ENCODE peak calls at places on chromosomes 7 and 10, in eight cellular contexts. W, D, J, B, N, L, I and H are unnamed samples.

GRCh38 chr7:99562114-99562784 is 3.8 kb downstream of the ZNF655 start:
- DNase-seq in W (no peak), D (no peak), J (no peak), B (no peak), N (no peak), L (no peak), I (no peak), H (no peak)

GRCh38 chr7:139043823-139044812 is 8.3 kb upstream of the ZC3HAV1L start:
- DNase-seq in W (no peak), D (peak), J (no peak), B (peak), N (no peak), L (no peak), I (no peak), H (no peak)

GRCh38 chr10:129626801-129627434 is 159.9 kb downstream of the MGMT start:
- DNase-seq in W (no peak), D (no peak), J (no peak), B (no peak), N (no peak), L (no peak), I (no peak), H (peak)

GRCh38 chr7:107463139-107464078 is 6.4 kb upstream of the GPR22 start:
- DNase-seq in W (peak), D (peak), J (peak), B (peak), N (peak), L (peak), I (peak), H (peak)

GRCh38 chr7:139720705-139721231 is 57.0 kb downstream of the HIPK2 start:
- DNase-seq in W (no peak), D (no peak), J (no peak), B (no peak), N (no peak), L (no peak), I (peak), H (peak)

GRCh38 chr7:103989785-103990775 is 622 bp upstream of the RELN start:
- DNase-seq in W (peak), D (no peak), J (peak), B (no peak), N (no peak), L (no peak), I (no peak), H (no peak)

GRCh38 chr7:140640060-140640611 is 477 bp downstream of the DENND2A start:
- DNase-seq in W (peak), D (no peak), J (no peak), B (no peak), N (peak), L (no peak), I (no peak), H (no peak)

GRCh38 chr7:32381024-32381601 is 109.1 kb downstream of the LSM5 start:
- DNase-seq in W (peak), D (no peak), J (no peak), B (no peak), N (no peak), L (no peak), I (no peak), H (no peak)

GRCh38 chr7:40219917-40220316 is 85.1 kb downstream of the SUGCT start:
- DNase-seq in W (no peak), D (no peak), J (peak), B (no peak), N (no peak), L (no peak), I (no peak), H (peak)

GRCh38 chr10:75705426-75705825 is 274.0 kb downstream of the LRMDA start:
- DNase-seq in W (no peak), D (no peak), J (no peak), B (no peak), N (no peak), L (no peak), I (no peak), H (no peak)

GRCh38 chr10:84845628-84846261 is 517.4 kb downstream of the CCSER2 start:
- DNase-seq in W (peak), D (no peak), J (no peak), B (no peak), N (no peak), L (no peak), I (no peak), H (no peak)

GRCh38 chr7:21767300-21767900 is 178.3 kb downstream of the CDCA7L start:
- DNase-seq in W (peak), D (no peak), J (peak), B (no peak), N (no peak), L (peak), I (peak), H (no peak)

GRCh38 chr7:107785926-107786325 is 17.1 kb downstream of the SLC26A3 start:
- DNase-seq in W (no peak), D (no peak), J (no peak), B (no peak), N (no peak), L (no peak), I (no peak), H (no peak)

GRCh38 chr7:79453266-79453557 is 255 bp downstream of the MAGI2 start:
- DNase-seq in W (no peak), D (no peak), J (no peak), B (no peak), N (no peak), L (no peak), I (no peak), H (no peak)

GRCh38 chr7:79452495-79453265 is 787 bp downstream of the MAGI2 start:
- DNase-seq in W (peak), D (peak), J (peak), B (no peak), N (peak), L (peak), I (no peak), H (no peak)

GRCh38 chr7:79455173-79455790 is 1.8 kb upstream of the MAGI2 start:
- DNase-seq in W (no peak), D (no peak), J (no peak), B (no peak), N (no peak), L (no peak), I (no peak), H (no peak)

GRCh38 chr7:79453558-79454324 is at the start of gene MAGI2:
- DNase-seq in W (peak), D (no peak), J (peak), B (no peak), N (peak), L (peak), I (peak), H (peak)

DNA sequence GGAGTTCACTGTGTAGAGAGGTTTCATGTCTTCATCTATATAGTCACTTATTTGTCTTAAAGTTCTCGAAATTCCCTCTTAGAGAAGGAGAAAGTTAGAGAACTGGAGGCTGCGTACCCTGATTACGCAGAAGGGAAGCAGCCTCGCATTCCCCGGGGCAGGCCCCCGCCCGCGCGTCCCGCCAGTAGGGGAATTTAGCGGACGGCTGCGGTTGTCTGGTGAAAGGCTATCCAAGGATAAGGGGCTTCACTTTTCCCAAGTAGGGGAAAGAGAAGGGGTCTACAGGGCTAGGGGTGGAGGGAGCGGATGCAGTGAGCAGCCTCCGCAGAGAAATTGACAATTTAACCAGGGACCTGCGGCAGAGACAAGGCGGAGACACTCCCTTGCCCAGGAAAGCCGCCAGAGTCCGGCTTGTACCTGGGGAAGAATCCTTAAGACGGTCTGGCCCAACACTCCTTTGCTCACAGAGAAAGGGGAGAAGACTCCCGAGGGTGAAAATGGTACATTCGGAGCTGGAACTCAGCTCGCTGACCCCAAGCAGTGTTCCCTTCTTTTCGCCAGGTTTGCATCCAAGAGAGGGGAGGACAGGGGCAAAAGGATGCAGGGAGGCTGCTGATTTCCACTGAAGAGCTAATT is 976 bp upstream of the MAGI2 start:
- DNase-seq in W (peak), D (no peak), J (peak), B (no peak), N (peak), L (no peak), I (no peak), H (no peak)
- H3K4me3 ChIP-seq in W (peak), D (no peak), J (peak), B (peak), N (peak), L (peak), I (peak), H (peak)

GRCh38 chr7:116030626-116031276 is at the start of gene TFEC:
- DNase-seq in W (no peak), D (no peak), J (peak), B (no peak), N (no peak), L (no peak), I (no peak), H (no peak)
- H3K4me3 ChIP-seq in W (no peak), D (no peak), J (no peak), B (no peak), N (no peak), L (no peak), I (no peak), H (no peak)

DNA sequence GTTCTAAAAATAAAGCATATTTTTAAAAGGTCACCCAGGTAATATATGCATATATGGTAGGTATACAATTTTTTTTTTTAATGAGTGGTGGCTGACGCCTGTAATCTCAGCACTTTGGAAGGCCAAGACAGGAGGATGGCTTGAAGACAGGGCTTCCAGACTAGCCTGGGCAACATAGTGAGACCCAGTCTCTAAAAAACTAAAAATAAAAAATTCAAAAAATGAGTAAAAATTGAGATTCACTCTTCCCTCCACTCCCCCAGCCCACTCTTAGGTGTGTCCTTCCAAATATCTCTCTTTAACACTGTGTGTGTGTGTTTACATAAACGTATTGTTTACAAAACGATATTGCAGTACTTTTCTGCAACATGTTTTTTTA is 929 bp upstream of the ANXA11 start:
- DNase-seq in W (no peak), D (no peak), J (no peak), B (no peak), N (no peak), L (no peak), I (no peak), H (no peak)
- H3K4me3 ChIP-seq in W (no peak), D (no peak), J (no peak), B (no peak), N (no peak), L (no peak), I (no peak), H (no peak)

DNA sequence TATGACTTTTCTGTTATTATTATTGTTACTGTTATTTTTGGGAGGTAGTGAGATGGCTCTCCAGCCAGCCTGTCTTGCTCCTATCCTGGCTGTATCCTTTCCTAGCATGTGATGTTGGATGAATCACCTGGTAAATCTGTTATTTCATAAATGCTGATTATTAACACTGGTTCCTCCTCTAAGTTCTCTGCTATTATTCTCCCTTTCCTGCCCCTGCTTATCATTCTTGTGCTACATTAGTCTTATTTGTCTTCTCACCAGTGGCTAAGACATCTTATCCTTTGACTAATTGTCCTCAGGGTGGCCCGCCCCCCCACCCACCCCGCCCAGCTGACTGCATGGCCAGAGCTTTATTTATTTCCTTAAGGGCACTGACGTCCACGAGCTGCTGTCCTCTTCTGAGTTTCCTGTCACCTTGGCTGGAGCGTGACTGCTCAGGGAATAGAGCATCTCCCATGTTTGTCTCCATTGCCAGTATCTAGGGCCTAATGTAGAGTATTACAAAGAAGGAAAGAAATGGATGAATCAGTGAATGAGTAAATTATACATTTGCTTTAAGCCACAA is 110.1 kb upstream of the KLF6 start:
- DNase-seq in W (no peak), D (no peak), J (peak), B (no peak), N (no peak), L (no peak), I (no peak), H (no peak)
- H3K4me3 ChIP-seq in W (no peak), D (no peak), J (no peak), B (no peak), N (no peak), L (no peak), I (no peak), H (no peak)

GRCh38 chr7:90222811-90223725 is 11.5 kb downstream of the STEAP2 start:
- DNase-seq in W (no peak), D (no peak), J (no peak), B (no peak), N (peak), L (no peak), I (peak), H (peak)

GRCh38 chr7:90227259-90227658 is 15.7 kb downstream of the STEAP2 start:
- DNase-seq in W (no peak), D (no peak), J (no peak), B (no peak), N (no peak), L (no peak), I (no peak), H (no peak)

GRCh38 chr7:90224204-90224603 is 12.7 kb downstream of the STEAP2 start:
- DNase-seq in W (no peak), D (no peak), J (no peak), B (no peak), N (no peak), L (no peak), I (no peak), H (no peak)

GRCh38 chr7:90225181-90225580 is 13.6 kb downstream of the STEAP2 start:
- DNase-seq in W (no peak), D (no peak), J (no peak), B (no peak), N (no peak), L (no peak), I (no peak), H (no peak)

DNA sequence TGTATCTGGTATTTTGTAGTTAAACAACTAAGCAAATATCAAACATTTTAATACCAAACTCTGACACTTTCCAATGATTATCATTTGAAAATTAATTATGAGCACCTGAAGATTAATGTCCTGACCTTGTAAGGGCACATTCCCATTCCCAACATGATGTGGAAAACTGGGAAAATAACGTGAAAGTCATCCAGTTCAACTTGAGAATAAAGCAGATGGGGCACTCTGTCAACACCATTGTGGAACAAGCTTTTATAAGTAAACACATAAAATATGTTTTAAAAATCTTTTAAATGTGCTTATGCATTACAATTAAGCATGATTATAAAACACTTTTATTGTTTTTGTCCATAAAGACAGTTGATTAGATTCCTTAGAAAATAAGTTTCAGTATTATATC is 14.1 kb downstream of the STEAP2 start:
- DNase-seq in W (no peak), D (no peak), J (no peak), B (no peak), N (no peak), L (no peak), I (no peak), H (no peak)
- H3K4me3 ChIP-seq in W (no peak), D (no peak), J (no peak), B (no peak), N (no peak), L (no peak), I (no peak), H (no peak)

DNA sequence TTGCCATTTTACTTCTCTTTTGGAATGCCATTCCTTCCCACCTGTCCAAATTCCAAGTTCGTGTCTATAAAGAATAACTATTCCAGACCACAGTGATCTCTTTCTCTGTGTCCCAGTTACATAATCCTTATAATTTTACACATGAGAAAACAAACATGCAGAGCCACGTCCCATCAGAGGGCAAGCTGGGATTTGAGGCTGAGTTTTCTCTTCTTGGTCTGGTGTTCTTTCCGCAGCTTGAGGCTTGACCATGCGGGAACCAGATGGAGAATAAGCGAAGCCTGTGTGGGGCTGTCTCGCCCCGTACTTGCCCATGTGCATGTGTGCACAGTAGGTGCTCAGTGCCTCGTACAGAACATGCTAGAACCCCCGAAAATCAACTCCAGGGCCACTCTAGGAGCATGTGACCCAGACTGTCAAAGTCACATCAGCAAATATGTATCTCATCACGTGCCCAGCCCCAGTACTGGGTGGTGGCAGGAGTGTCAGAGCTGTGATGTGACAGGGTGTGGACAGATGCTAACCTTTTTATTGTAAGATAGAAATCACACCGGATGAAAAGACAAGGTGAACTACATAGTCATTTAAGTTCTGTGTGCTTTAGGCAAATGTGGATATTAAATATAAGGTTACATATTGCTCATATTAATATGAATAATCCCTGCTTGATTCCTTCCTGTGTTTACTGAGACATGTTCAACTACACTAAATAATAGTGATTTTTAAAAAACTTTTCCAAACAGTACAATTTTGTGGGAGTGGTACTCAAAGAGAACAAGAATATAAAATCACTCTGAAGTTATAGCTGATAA is 3.2 kb downstream of the INSIG1 start:
- DNase-seq in W (no peak), D (peak), J (no peak), B (no peak), N (no peak), L (no peak), I (no peak), H (no peak)
- H3K4me3 ChIP-seq in W (no peak), D (no peak), J (peak), B (no peak), N (no peak), L (peak), I (no peak), H (peak)

DNA sequence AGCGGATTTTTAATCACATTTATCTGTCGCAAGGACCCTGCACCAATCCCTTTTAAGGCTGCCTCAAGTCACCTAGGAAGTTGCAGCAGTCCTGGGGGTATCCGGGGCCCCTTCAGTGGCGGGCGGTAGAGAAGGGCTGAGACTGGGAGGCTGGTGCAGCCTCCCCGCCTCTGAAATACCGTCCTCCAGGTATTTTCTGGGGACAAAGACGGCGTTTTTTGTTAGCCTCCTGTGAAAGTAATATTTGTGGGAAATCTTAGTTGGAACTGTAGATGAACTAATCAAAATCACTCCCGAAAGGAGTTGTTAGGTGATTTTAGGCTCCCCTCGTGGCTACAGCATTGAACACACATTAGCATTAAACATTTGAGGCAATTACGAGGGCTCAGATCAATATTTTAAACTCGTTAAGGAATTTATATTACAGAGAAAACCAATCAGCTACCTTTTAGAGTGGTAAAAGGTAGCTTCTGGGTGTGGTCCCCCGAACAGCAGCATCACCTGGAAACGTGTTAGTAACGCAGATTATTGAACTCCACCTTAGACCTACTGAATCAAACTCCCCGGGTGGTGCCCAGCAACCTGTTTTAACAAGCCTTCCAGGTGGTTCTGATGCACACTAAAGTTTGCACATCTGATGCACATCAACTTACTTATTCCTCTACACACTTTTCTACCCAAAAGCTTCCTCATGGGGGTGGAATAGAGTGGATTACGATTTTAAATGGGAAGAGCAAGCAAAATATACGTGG is 548 bp upstream of the ANXA7 start:
- DNase-seq in W (peak), D (no peak), J (no peak), B (no peak), N (no peak), L (no peak), I (no peak), H (no peak)
- H3K4me3 ChIP-seq in W (peak), D (peak), J (peak), B (peak), N (peak), L (peak), I (peak), H (peak)

DNA sequence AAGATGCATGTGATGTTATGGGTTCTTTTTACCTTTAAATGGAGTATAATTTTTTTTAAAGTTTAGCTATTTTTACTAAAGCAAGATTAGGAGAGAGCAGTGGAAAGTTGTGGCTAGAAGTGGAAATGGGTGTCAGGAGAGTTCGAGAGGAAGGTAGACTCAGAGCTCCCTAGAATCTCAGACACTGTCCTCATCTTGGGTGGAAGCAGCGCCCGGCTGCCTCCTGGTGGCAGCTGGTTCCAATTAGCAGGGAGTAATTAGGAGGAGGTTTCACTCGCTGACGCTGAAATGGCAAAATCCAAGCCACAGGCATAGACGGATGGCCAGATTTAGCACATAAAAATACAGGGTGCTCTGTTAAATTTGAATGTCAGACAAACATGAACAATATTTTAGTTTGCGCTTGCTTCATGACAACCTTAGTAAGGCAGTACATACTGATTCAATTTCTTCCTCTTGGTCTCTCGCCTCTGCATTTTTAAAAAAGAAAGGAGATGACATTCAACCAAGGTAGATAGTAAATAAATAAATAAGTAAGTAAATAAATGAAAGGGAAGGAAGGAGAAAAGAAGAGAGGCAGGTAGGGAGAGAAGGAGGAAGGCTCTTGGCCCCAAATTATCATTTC is 58.5 kb downstream of the LGI1 start:
- DNase-seq in W (peak), D (no peak), J (peak), B (no peak), N (peak), L (peak), I (peak), H (peak)
- H3K4me3 ChIP-seq in W (no peak), D (no peak), J (no peak), B (no peak), N (no peak), L (no peak), I (no peak), H (no peak)